ENCODE peak calls at places on chromosomes 13 and 19, in four cellular contexts. G, L, Q and P are unnamed samples.

GRCh38 chr19:58386166-58386575 is 898 bp upstream of the RPS5 start:
- DNase-seq in G (no peak), L (no peak), Q (no peak), P (no peak)

GRCh38 chr19:51065221-51065960 is 499 bp upstream of the KLK13 start:
- DNase-seq in G (no peak), L (no peak), Q (no peak), P (no peak)

GRCh38 chr13:31904941-31905824 is 126.4 kb upstream of the FRY start:
- DNase-seq in G (no peak), L (no peak), Q (no peak), P (no peak)

GRCh38 chr19:5572556-5573286 is 5.0 kb upstream of the TINCR start:
- DNase-seq in G (no peak), L (no peak), Q (no peak), P (no peak)

GRCh38 chr19:28234637-28235036 is 978.3 kb downstream of the UQCRFS1 start:
- DNase-seq in G (no peak), L (no peak), Q (peak; percentile 6), P (no peak)

GRCh38 chr13:39879286-39880035 is 224.0 kb downstream of the COG6 start:
- DNase-seq in G (no peak), L (no peak), Q (no peak), P (no peak)

GRCh38 chr19:45496349-45496953 is 396 bp downstream of the RTN2 start:
- DNase-seq in G (no peak), L (no peak), Q (no peak), P (no peak)

GRCh38 chr13:28621439-28621838 is 37.5 kb upstream of the POMP start:
- DNase-seq in G (no peak), L (no peak), Q (no peak), P (no peak)

GRCh38 chr13:79190932-79191331 is 215.1 kb downstream of the RBM26 start:
- DNase-seq in G (no peak), L (no peak), Q (no peak), P (no peak)

GRCh38 chr13:88919970-88920628 is 1248.9 kb downstream of the SLITRK5 start:
- DNase-seq in G (no peak), L (no peak), Q (no peak), P (no peak)

GRCh38 chr19:2014731-2015610 is 543 bp downstream of the BTBD2 start:
- DNase-seq in G (no peak), L (peak; percentile 16), Q (no peak), P (no peak)

GRCh38 chr13:40586886-40587285 is 79.6 kb downstream of the FOXO1 start:
- DNase-seq in G (no peak), L (no peak), Q (no peak), P (no peak)

GRCh38 chr19:42619271-42619670 is 24.5 kb upstream of the CEACAM8 start:
- DNase-seq in G (no peak), L (no peak), Q (no peak), P (no peak)

GRCh38 chr19:35045667-35046300 is 4.3 kb downstream of the HPN start:
- DNase-seq in G (no peak), L (peak; percentile 39), Q (no peak), P (no peak)

GRCh38 chr19:34365463-34366401 is 736 bp downstream of the GPI start:
- DNase-seq in G (no peak), L (peak; percentile 35), Q (peak; percentile 48), P (no peak)

GRCh38 chr13:36925603-36926002 is 5.6 kb upstream of the SMAD9 start:
- DNase-seq in G (no peak), L (no peak), Q (no peak), P (no peak)

GRCh38 chr19:49157445-49158224 is at the start of gene TRPM4:
- DNase-seq in G (peak; percentile 62), L (peak; percentile 92), Q (peak; percentile 97), P (peak; percentile 92)

GRCh38 chr19:4229179-4229931 is at the start of gene EBI3:
- DNase-seq in G (no peak), L (no peak), Q (no peak), P (no peak)

GRCh38 chr19:11594084-11594483 is 3.2 kb upstream of the ZNF627 start:
- DNase-seq in G (no peak), L (no peak), Q (no peak), P (no peak)

GRCh38 chr19:11587302-11587972 is 9.8 kb upstream of the ZNF627 start:
- DNase-seq in G (peak; percentile 42), L (peak; percentile 61), Q (peak; percentile 81), P (peak; percentile 84)

DNA sequence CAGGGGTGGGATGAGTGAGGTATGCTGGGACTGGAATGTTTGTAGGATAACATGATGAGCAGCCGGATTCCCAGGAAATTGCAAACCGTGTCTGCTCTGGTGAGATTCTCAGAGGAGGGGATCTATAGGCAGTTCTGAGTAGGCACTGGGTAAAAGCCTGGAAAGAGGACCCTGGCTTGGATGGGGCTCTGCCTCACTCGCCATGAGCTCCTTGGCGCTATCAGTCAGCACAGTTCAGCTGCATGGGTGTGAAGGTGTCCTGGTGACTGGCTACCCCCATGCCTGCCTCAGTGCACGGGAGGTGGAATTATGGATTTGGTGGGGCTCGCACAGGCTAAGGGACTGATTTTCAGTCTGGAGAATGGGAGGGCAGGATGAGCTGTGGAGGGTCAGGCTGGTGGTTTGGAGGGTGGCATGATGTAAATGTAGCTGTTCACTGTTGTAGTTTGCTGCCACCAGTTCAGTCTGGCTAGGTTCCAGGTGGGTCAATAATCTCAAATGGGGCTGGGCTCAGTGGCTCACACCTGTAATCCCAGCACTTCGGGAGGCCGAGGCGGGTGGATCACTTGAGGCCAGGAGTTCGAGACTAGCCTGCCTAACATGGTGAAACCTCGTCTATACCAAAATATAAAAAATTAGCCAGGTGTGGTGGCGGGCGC is 9.2 kb upstream of the ZNF627 start:
- DNase-seq in G (no peak), L (no peak), Q (no peak), P (no peak)
- TF ChIP-seq CTCF in G (no peak), L (no peak), Q (no peak), P (peak; percentile 34)

GRCh38 chr19:14529254-14530004 is at the start of gene TECR:
- DNase-seq in G (peak; percentile 100), L (peak; percentile 100), Q (peak; percentile 100), P (peak; percentile 99)
- TF ChIP-seq CTCF in G (no peak), L (no peak), Q (peak; percentile 28), P (no peak)

DNA sequence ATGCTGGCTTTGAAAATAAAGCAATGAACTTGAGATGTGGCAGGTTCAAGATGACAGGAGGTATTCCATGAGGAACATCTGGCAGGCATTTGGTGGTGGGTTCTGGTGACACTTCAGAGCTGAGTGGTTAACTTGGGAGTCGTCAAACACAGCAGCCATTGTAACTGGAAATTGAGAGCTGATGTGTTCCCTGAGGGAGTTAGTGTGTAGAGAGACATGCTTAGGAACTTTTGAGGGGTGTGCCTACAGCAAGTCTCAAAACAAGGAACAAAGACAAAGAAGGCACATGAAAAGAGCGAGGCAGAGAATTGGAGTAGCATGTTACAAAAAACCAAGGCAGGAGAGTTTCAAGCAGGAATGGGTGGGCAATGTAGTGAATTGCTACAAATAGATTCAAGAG is 53.9 kb upstream of the KL start:
- DNase-seq in G (no peak), L (no peak), Q (no peak), P (no peak)
- TF ChIP-seq CTCF in G (no peak), L (no peak), Q (no peak), P (no peak)

GRCh38 chr19:17724655-17725054 is 5.4 kb downstream of the MAP1S start:
- DNase-seq in G (no peak), L (no peak), Q (no peak), P (no peak)

GRCh38 chr19:17727843-17728242 is 8.6 kb downstream of the MAP1S start:
- DNase-seq in G (no peak), L (no peak), Q (no peak), P (no peak)

GRCh38 chr19:17726914-17727773 is 7.9 kb downstream of the MAP1S start:
- DNase-seq in G (no peak), L (no peak), Q (no peak), P (no peak)

GRCh38 chr19:17726136-17726741 is 7.0 kb downstream of the MAP1S start:
- DNase-seq in G (no peak), L (no peak), Q (no peak), P (no peak)

GRCh38 chr19:17725422-17726078 is 6.3 kb downstream of the MAP1S start:
- DNase-seq in G (no peak), L (no peak), Q (no peak), P (no peak)
- TF ChIP-seq CTCF in G (peak; percentile 73), L (peak; percentile 24), Q (peak; percentile 17), P (peak; percentile 55)

GRCh38 chr19:47157455-47158321 is 27.1 kb downstream of the SAE1 start:
- DNase-seq in G (no peak), L (peak; percentile 43), Q (peak; percentile 68), P (no peak)
- TF ChIP-seq CTCF in G (no peak), L (no peak), Q (no peak), P (peak; percentile 70)

GRCh38 chr13:33487575-33488243 is 202.2 kb upstream of the STARD13 start:
- DNase-seq in G (no peak), L (peak; percentile 56), Q (peak; percentile 19), P (no peak)
- TF ChIP-seq CTCF in G (peak; percentile 28), L (peak; percentile 47), Q (peak; percentile 34), P (no peak)

GRCh38 chr13:111557921-111558699 is 237.7 kb downstream of the TEX29 start:
- DNase-seq in G (no peak), L (no peak), Q (no peak), P (no peak)
- TF ChIP-seq CTCF in G (no peak), L (no peak), Q (no peak), P (no peak)

GRCh38 chr13:49649244-49649962 is 21.1 kb downstream of the ARL11 start:
- DNase-seq in G (no peak), L (peak; percentile 45), Q (no peak), P (no peak)
- TF ChIP-seq CTCF in G (peak; percentile 48), L (peak; percentile 55), Q (peak; percentile 41), P (peak; percentile 41)

GRCh38 chr13:46728777-46729176 is 68.2 kb downstream of the ESD start:
- DNase-seq in G (no peak), L (peak; percentile 29), Q (no peak), P (no peak)
- TF ChIP-seq CTCF in G (peak; percentile 39), L (no peak), Q (peak; percentile 7), P (peak; percentile 42)